ENCODE peak calls at places on chromosomes 7 and 10, in eight cellular contexts. J, R, Z, B, V, I, S and H are unnamed samples.

GRCh38 chr10:69439813-69440506 is 11.3 kb upstream of the TSPAN15 start:
- DNase-seq in J (peak; percentile 45), R (no peak), Z (no peak), B (peak; percentile 56), V (no peak), I (peak; percentile 53), S (peak; percentile 62), H (peak; percentile 51)

GRCh38 chr10:22246680-22247391 is 29.0 kb upstream of the EBLN1 start:
- DNase-seq in J (no peak), R (peak; percentile 13), Z (no peak), B (no peak), V (no peak), I (peak; percentile 97), S (peak; percentile 93), H (peak; percentile 96)

GRCh38 chr7:45150199-45150598 is 7.4 kb upstream of the RAMP3 start:
- DNase-seq in J (peak; percentile 9), R (no peak), Z (no peak), B (no peak), V (no peak), I (no peak), S (no peak), H (no peak)

GRCh38 chr7:47739901-47740300 is 158.0 kb upstream of the TNS3 start:
- DNase-seq in J (no peak), R (no peak), Z (no peak), B (no peak), V (no peak), I (no peak), S (no peak), H (no peak)

GRCh38 chr7:41869091-41869490 is 166.2 kb upstream of the INHBA start:
- DNase-seq in J (no peak), R (no peak), Z (no peak), B (no peak), V (no peak), I (peak; percentile 82), S (peak; percentile 56), H (peak; percentile 51)

GRCh38 chr10:102782698-102783540 is 39.2 kb downstream of the WBP1L start:
- DNase-seq in J (no peak), R (no peak), Z (peak; percentile 79), B (peak; percentile 45), V (peak; percentile 75), I (peak; percentile 96), S (no peak), H (no peak)

GRCh38 chr7:10237306-10237705 is 736.4 kb upstream of the PHF14 start:
- DNase-seq in J (no peak), R (no peak), Z (no peak), B (peak; percentile 31), V (no peak), I (peak; percentile 2), S (peak; percentile 1), H (peak; percentile 92)

GRCh38 chr7:157464971-157465481 is 128.2 kb downstream of the DNAJB6 start:
- DNase-seq in J (no peak), R (no peak), Z (no peak), B (no peak), V (no peak), I (no peak), S (no peak), H (no peak)

GRCh38 chr10:19683965-19684364 is 132.3 kb upstream of the PLXDC2 start:
- DNase-seq in J (no peak), R (no peak), Z (no peak), B (no peak), V (no peak), I (no peak), S (no peak), H (no peak)

GRCh38 chr7:136134503-136134902 is 157.3 kb upstream of the MTPN start:
- DNase-seq in J (peak; percentile 34), R (no peak), Z (no peak), B (no peak), V (no peak), I (peak; percentile 3), S (peak; percentile 33), H (peak; percentile 2)

GRCh38 chr7:67341153-67341768 is 344.6 kb downstream of the TYW1 start:
- DNase-seq in J (no peak), R (no peak), Z (no peak), B (no peak), V (no peak), I (no peak), S (no peak), H (no peak)

GRCh38 chr7:121109145-121109544 is 120.6 kb downstream of the CPED1 start:
- DNase-seq in J (no peak), R (no peak), Z (no peak), B (no peak), V (no peak), I (no peak), S (no peak), H (no peak)

GRCh38 chr7:12519682-12520009 is 50.9 kb upstream of the SCIN start:
- DNase-seq in J (no peak), R (no peak), Z (no peak), B (no peak), V (no peak), I (no peak), S (no peak), H (no peak)

GRCh38 chr7:99326408-99326782 is 697 bp downstream of the ARPC1A start:
- DNase-seq in J (no peak), R (no peak), Z (no peak), B (no peak), V (no peak), I (no peak), S (no peak), H (no peak)

GRCh38 chr10:8331387-8331786 is 276.9 kb downstream of the GATA3 start:
- DNase-seq in J (no peak), R (peak; percentile 16), Z (no peak), B (no peak), V (no peak), I (no peak), S (no peak), H (no peak)

GRCh38 chr10:103648951-103649532 is 155.5 kb downstream of the NEURL1 start:
- DNase-seq in J (no peak), R (no peak), Z (peak; percentile 53), B (peak; percentile 39), V (no peak), I (no peak), S (no peak), H (no peak)

GRCh38 chr7:116782177-116782711 is 80.1 kb upstream of the CAPZA2 start:
- DNase-seq in J (no peak), R (no peak), Z (no peak), B (no peak), V (no peak), I (peak; percentile 88), S (no peak), H (peak; percentile 73)

GRCh38 chr10:7587168-7587864 is 79.5 kb downstream of the ITIH5 start:
- DNase-seq in J (no peak), R (no peak), Z (no peak), B (no peak), V (no peak), I (no peak), S (no peak), H (no peak)

DNA sequence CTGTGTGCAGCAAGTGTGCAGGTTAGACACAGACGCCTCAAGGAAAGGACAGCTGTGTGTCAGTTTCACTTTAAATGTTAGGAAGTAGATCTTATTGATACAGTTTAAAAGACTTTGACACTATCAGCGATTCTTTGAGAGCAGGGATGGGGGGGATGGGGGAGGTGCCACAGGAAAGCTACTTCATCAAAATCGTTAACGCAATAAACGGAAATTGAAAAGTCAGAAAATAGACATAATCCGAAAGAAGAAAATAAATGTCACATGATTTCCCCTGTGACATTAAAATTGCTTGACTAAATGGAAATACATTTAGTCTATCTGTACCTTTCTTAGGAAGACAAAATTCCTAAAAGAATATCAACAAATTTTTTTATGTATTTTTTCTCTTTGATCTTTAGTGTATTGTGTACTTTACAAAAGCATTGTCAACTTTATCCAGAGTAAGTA is 476 bp upstream of the ZNF33B start:
- DNase-seq in J (no peak), R (no peak), Z (no peak), B (no peak), V (no peak), I (no peak), S (no peak), H (no peak)
- H3K27ac ChIP-seq in J (no peak overlapping the region), R (peak overlapping the region; percentile 81), Z (peak overlapping the region; percentile 90), B (peak overlapping the region; percentile 90), V (peak overlapping the region; percentile 84), I (peak overlapping the region; percentile 90), S (peak overlapping the region; percentile 98), H (peak overlapping the region; percentile 96)

GRCh38 chr10:71433116-71433982 is 36.6 kb downstream of the CDH23 start:
- DNase-seq in J (peak; percentile 15), R (no peak), Z (no peak), B (no peak), V (no peak), I (no peak), S (no peak), H (no peak)
- H3K27ac ChIP-seq in J (no peak overlapping the region), R (no peak overlapping the region), Z (no peak overlapping the region), B (no peak overlapping the region), V (no peak overlapping the region), I (no peak overlapping the region), S (no peak overlapping the region), H (no peak overlapping the region)

DNA sequence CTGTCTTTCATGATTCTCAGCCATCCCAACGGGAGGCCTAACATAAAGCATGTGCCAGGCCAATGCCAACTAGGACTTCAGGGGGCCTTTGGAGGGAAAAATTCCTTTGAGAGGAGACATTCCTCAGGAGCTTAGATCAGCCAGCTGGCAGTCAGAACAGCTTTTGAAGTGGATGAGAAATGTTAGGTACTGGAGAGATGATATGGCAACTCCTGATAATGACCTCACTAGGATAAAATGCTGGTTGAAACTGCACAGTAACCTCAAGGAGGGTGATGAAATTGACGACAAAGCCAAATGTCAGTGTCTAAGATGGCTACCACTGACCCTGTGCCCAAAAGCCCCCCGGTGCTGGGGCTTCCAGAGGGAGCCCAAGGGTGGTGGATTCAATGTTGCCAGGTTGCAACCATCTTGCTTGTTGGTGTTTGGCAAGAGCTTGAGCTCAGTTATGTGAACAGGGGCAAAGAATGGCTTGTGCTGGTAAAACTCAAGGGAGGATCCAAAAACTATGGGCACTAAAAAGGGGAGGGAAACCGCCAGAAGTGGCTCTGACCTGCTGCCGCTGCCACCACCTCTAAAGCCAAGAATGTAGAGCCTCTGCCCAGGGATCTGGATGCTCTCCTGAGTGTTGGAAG is 121.2 kb downstream of the UBE2H start:
- DNase-seq in J (no peak), R (no peak), Z (no peak), B (peak; percentile 45), V (no peak), I (peak; percentile 89), S (peak; percentile 75), H (peak; percentile 96)
- H3K27ac ChIP-seq in J (no peak overlapping the region), R (no peak overlapping the region), Z (peak overlapping the region; percentile 81), B (peak overlapping the region; percentile 40), V (no peak overlapping the region), I (peak overlapping the region; percentile 77), S (peak overlapping the region; percentile 85), H (peak overlapping the region; percentile 69)

DNA sequence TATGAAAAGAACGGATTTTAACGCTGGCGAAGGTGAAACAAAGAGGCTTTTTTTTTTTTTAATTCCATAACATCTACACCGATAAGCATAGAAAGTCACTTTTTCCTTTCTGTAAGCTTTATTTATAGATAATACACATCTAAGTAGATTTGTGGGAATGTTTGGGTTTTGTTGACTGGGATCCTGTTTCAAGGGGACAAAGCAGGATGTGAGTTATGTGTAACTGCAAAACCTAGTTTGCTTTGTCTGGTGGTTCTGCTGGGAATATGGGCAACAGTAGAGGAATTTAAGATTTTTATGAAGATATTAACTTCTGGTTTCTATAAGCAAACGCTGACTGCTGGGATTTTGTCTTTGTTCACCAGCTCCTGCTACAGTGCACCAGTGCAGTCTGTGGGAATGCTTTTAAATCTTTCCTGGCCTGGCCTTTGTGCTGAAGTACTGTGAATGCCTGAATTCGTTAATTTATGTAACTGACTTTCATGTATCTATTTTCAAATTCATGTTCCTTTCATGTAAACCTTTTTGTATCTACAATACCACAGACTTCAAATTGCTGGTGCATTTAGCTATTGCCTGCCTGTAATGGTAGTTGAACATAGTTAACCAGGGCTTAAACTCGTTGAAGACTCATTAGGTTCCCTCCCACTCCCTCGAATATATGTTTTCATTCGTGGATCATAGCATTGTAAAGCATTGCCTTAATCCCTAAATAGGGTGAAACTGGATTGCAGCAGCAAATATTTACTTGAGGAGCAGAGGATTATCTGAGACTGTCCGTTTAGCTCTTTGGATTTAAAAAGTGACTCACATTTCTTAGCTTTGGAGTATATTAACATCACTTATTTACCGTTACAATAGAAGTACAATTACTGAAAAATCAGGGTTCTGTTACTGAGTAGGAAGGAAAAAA is 1.5 kb downstream of the KLHL7 start:
- DNase-seq in J (no peak), R (no peak), Z (no peak), B (no peak), V (no peak), I (no peak), S (no peak), H (no peak)
- H3K27ac ChIP-seq in J (peak overlapping the region; percentile 46), R (no peak overlapping the region), Z (no peak overlapping the region), B (no peak overlapping the region), V (no peak overlapping the region), I (peak overlapping the region; percentile 93), S (peak overlapping the region; percentile 92), H (peak overlapping the region; percentile 90)